ENCODE peak calls at places on chromosomes 13 and 19, in six cellular contexts. One of them, this sample, is unnamed.

GRCh38 chr13:30978981-30979956 is 46.8 kb downstream of the TEX26 start:
- DNase-seq in T-helper 17 cell: peak; percentile 18
- DNase-seq in CD8-positive, alpha-beta memory T cell: no peak
- DNase-seq in psoas muscle: no peak
- DNase-seq in iPS DF 6.9: peak; percentile 60
- DNase-seq in ACHN: no peak
- DNase-seq in this sample: no peak

GRCh38 chr13:38759390-38759789 is 72.5 kb downstream of the FREM2 start:
- DNase-seq in T-helper 17 cell: no peak
- DNase-seq in CD8-positive, alpha-beta memory T cell: no peak
- DNase-seq in psoas muscle: no peak
- DNase-seq in iPS DF 6.9: no peak
- DNase-seq in ACHN: no peak
- DNase-seq in this sample: no peak

GRCh38 chr13:28129911-28130693 is 8.2 kb upstream of the PAN3 start:
- DNase-seq in T-helper 17 cell: no peak
- DNase-seq in CD8-positive, alpha-beta memory T cell: no peak
- DNase-seq in psoas muscle: no peak
- DNase-seq in iPS DF 6.9: no peak
- DNase-seq in ACHN: no peak
- DNase-seq in this sample: no peak

GRCh38 chr19:4415352-4415751 is 12.9 kb downstream of the CHAF1A start:
- DNase-seq in T-helper 17 cell: no peak
- DNase-seq in CD8-positive, alpha-beta memory T cell: no peak
- DNase-seq in psoas muscle: no peak
- DNase-seq in iPS DF 6.9: no peak
- DNase-seq in ACHN: no peak
- DNase-seq in this sample: no peak

GRCh38 chr13:98276486-98276885 is 99.4 kb upstream of the RNF113B start:
- DNase-seq in T-helper 17 cell: no peak
- DNase-seq in CD8-positive, alpha-beta memory T cell: no peak
- DNase-seq in psoas muscle: no peak
- DNase-seq in iPS DF 6.9: no peak
- DNase-seq in ACHN: no peak
- DNase-seq in this sample: no peak

GRCh38 chr19:10789876-10790275 is 46.1 kb downstream of the TMED1 start:
- DNase-seq in T-helper 17 cell: no peak
- DNase-seq in CD8-positive, alpha-beta memory T cell: no peak
- DNase-seq in psoas muscle: no peak
- DNase-seq in iPS DF 6.9: no peak
- DNase-seq in ACHN: no peak
- DNase-seq in this sample: no peak

GRCh38 chr13:85575110-85575509 is 224.1 kb downstream of the SLITRK6 start:
- DNase-seq in T-helper 17 cell: no peak
- DNase-seq in CD8-positive, alpha-beta memory T cell: no peak
- DNase-seq in psoas muscle: no peak
- DNase-seq in iPS DF 6.9: no peak
- DNase-seq in ACHN: no peak
- DNase-seq in this sample: no peak

GRCh38 chr19:49672131-49672919 is 4.7 kb upstream of the PRMT1 start:
- DNase-seq in T-helper 17 cell: peak; percentile 71
- DNase-seq in CD8-positive, alpha-beta memory T cell: peak; percentile 81
- DNase-seq in psoas muscle: peak; percentile 80
- DNase-seq in iPS DF 6.9: no peak
- DNase-seq in ACHN: peak; percentile 64
- DNase-seq in this sample: no peak

GRCh38 chr13:31046711-31047279 is 114.3 kb downstream of the TEX26 start:
- DNase-seq in T-helper 17 cell: no peak
- DNase-seq in CD8-positive, alpha-beta memory T cell: no peak
- DNase-seq in psoas muscle: peak; percentile 25
- DNase-seq in iPS DF 6.9: no peak
- DNase-seq in ACHN: no peak
- DNase-seq in this sample: no peak

GRCh38 chr19:34556500-34556899 is 74.9 kb downstream of the WTIP start:
- DNase-seq in T-helper 17 cell: no peak
- DNase-seq in CD8-positive, alpha-beta memory T cell: no peak
- DNase-seq in psoas muscle: no peak
- DNase-seq in iPS DF 6.9: peak; percentile 7
- DNase-seq in ACHN: peak; percentile 9
- DNase-seq in this sample: no peak

GRCh38 chr13:65613004-65613403 is 1617.1 kb downstream of the PCDH9 start:
- DNase-seq in T-helper 17 cell: no peak
- DNase-seq in CD8-positive, alpha-beta memory T cell: no peak
- DNase-seq in psoas muscle: no peak
- DNase-seq in iPS DF 6.9: peak; percentile 16
- DNase-seq in ACHN: no peak
- DNase-seq in this sample: no peak

GRCh38 chr19:36115453-36116343 is at the start of gene TBCB:
- DNase-seq in T-helper 17 cell: peak; percentile 9
- DNase-seq in CD8-positive, alpha-beta memory T cell: no peak
- DNase-seq in psoas muscle: peak; percentile 86
- DNase-seq in iPS DF 6.9: no peak
- DNase-seq in ACHN: no peak
- DNase-seq in this sample: no peak

GRCh38 chr19:14476663-14477401 is 1.7 kb upstream of the PTGER1 start:
- DNase-seq in T-helper 17 cell: no peak
- DNase-seq in CD8-positive, alpha-beta memory T cell: peak; percentile 75
- DNase-seq in psoas muscle: peak; percentile 49
- DNase-seq in iPS DF 6.9: no peak
- DNase-seq in ACHN: peak; percentile 72
- DNase-seq in this sample: no peak

GRCh38 chr13:31093145-31093885 is 68.4 kb downstream of the HSPH1 start:
- DNase-seq in T-helper 17 cell: no peak
- DNase-seq in CD8-positive, alpha-beta memory T cell: no peak
- DNase-seq in psoas muscle: no peak
- DNase-seq in iPS DF 6.9: no peak
- DNase-seq in ACHN: no peak
- DNase-seq in this sample: no peak

GRCh38 chr19:39971380-39971841 is 446 bp downstream of the PSMC4 start:
- DNase-seq in T-helper 17 cell: no peak
- DNase-seq in CD8-positive, alpha-beta memory T cell: no peak
- DNase-seq in psoas muscle: no peak
- DNase-seq in iPS DF 6.9: no peak
- DNase-seq in ACHN: peak; percentile 11
- DNase-seq in this sample: no peak

GRCh38 chr13:110712081-110712848 is 1.2 kb upstream of the ING1 start:
- DNase-seq in T-helper 17 cell: peak; percentile 76
- DNase-seq in CD8-positive, alpha-beta memory T cell: peak; percentile 89
- DNase-seq in psoas muscle: peak; percentile 87
- DNase-seq in iPS DF 6.9: no peak
- DNase-seq in ACHN: peak; percentile 79
- DNase-seq in this sample: peak; percentile 82